ENCODE peak calls at places on chromosomes 13 and 19, in six cellular contexts. D, S, W, X, Z and J are unnamed samples.

GRCh38 chr19:56253737-56254136 is 18.8 kb upstream of the EDDM13 start:
- DNase-seq in S (peak; percentile 9), X (peak; percentile 63), Z (no peak), W (peak; percentile 16), D (no peak), J (peak; percentile 78)

GRCh38 chr13:49300716-49301589 is 53.2 kb downstream of the CDADC1 start:
- DNase-seq in X (peak; percentile 71), W (peak; percentile 81), D (no peak), Z (peak; percentile 72), S (peak; percentile 41), J (peak; percentile 83)

GRCh38 chr13:98599502-98600328 is 22.8 kb upstream of the STK24 start:
- DNase-seq in W (no peak), X (peak; percentile 42), D (no peak), S (no peak), Z (no peak), J (peak; percentile 22)

GRCh38 chr13:62997696-62998095 is 1582.0 kb upstream of the PCDH20 start:
- DNase-seq in Z (no peak), W (no peak), S (no peak), X (no peak), D (no peak), J (no peak)

GRCh38 chr13:44934724-44935123 is 54.5 kb downstream of the NUFIP1 start:
- DNase-seq in Z (no peak), X (peak; percentile 77), D (no peak), W (no peak), S (no peak), J (peak; percentile 64)

GRCh38 chr13:59178344-59178743 is 985.4 kb downstream of the DIAPH3 start:
- DNase-seq in Z (no peak), W (no peak), S (no peak), X (no peak), D (no peak), J (peak; percentile 19)

GRCh38 chr19:57305056-57305455 is 15.2 kb upstream of the ZNF543 start:
- DNase-seq in D (no peak), Z (no peak), X (no peak), S (no peak), W (no peak), J (no peak)

GRCh38 chr13:51223284-51224270 is 1.4 kb downstream of the FAM124A start:
- DNase-seq in S (no peak), W (no peak), X (no peak), D (no peak), Z (no peak), J (no peak)

GRCh38 chr19:11578342-11579142 is 1.1 kb upstream of the ACP5 start:
- DNase-seq in Z (peak; percentile 78), S (no peak), D (no peak), W (no peak), X (no peak), J (peak; percentile 25)

GRCh38 chr19:11964496-11964857 is 363 bp upstream of the ZNF763 start:
- DNase-seq in Z (peak; percentile 62), X (no peak), D (peak; percentile 80), W (no peak), S (no peak), J (no peak)

GRCh38 chr13:91133941-91134772 is 213.3 kb upstream of the MIR17HG start:
- DNase-seq in X (peak; percentile 44), D (no peak), W (peak; percentile 6), Z (peak; percentile 63), S (peak; percentile 37), J (peak; percentile 76)

GRCh38 chr13:79585033-79585432 is 104.1 kb downstream of the NDFIP2 start:
- DNase-seq in W (no peak), Z (no peak), S (no peak), D (no peak), X (no peak), J (no peak)

GRCh38 chr19:41695745-41696144 is 7.7 kb upstream of the CEACAM7 start:
- DNase-seq in W (no peak), D (peak; percentile 50), X (no peak), S (no peak), Z (peak; percentile 22), J (no peak)

GRCh38 chr13:43786766-43787517 is at the start of gene ENOX1:
- DNase-seq in Z (peak; percentile 68), X (peak; percentile 71), S (peak; percentile 49), D (peak; percentile 80), W (peak; percentile 34), J (peak; percentile 86)

GRCh38 chr13:46795321-46795720 is 1.6 kb downstream of the ESD start:
- DNase-seq in D (no peak), X (no peak), S (no peak), W (no peak), Z (no peak), J (no peak)

GRCh38 chr19:40762754-40763153 is 11.8 kb downstream of the SNRPA start:
- DNase-seq in W (no peak), S (no peak), Z (no peak), X (no peak), D (no peak), J (no peak)

GRCh38 chr19:53333071-53333465 is 481 bp upstream of the ZNF845 start:
- DNase-seq in D (peak; percentile 83), S (no peak), W (no peak), Z (peak; percentile 61), X (peak; percentile 44), J (no peak)

GRCh38 chr19:2053601-2054389 is 2.8 kb upstream of the MKNK2 start:
- DNase-seq in W (no peak), Z (peak; percentile 82), X (no peak), D (no peak), S (no peak), J (peak; percentile 98)

GRCh38 chr19:38917516-38917915 is 5.5 kb upstream of the CCER2 start:
- DNase-seq in Z (no peak), D (peak; percentile 69), X (no peak), S (no peak), W (no peak), J (no peak)

GRCh38 chr13:43390101-43390500 is 366.7 kb downstream of the DNAJC15 start:
- DNase-seq in Z (no peak), X (peak; percentile 71), S (no peak), W (no peak), D (no peak), J (peak; percentile 28)

GRCh38 chr19:33241530-33242101 is 16.0 kb upstream of the SLC7A10 start:
- DNase-seq in X (no peak), Z (no peak), W (no peak), D (no peak), S (peak; percentile 41), J (peak; percentile 6)

GRCh38 chr13:99501952-99502310 is 659 bp downstream of the TM9SF2 start:
- DNase-seq in X (peak; percentile 35), Z (no peak), S (no peak), W (no peak), D (no peak), J (peak; percentile 23)

GRCh38 chr19:50555447-50556235 is 12.6 kb downstream of the LRRC4B start:
- DNase-seq in D (no peak), Z (no peak), S (no peak), W (no peak), X (no peak), J (peak; percentile 12)

GRCh38 chr13:39783051-39783450 is 127.6 kb downstream of the COG6 start:
- DNase-seq in X (no peak), W (no peak), S (no peak), Z (no peak), D (no peak), J (peak; percentile 50)

GRCh38 chr19:10292789-10293636 is 3.3 kb downstream of the ICAM5 start:
- DNase-seq in S (no peak), Z (no peak), X (no peak), W (no peak), D (no peak), J (no peak)

GRCh38 chr19:5048091-5048726 is 79.3 kb downstream of the KDM4B start:
- DNase-seq in D (peak; percentile 93), S (peak; percentile 83), Z (peak; percentile 89), X (peak; percentile 79), W (peak; percentile 91), J (peak; percentile 74)

GRCh38 chr13:73579574-73580274 is 520.9 kb downstream of the KLF5 start:
- DNase-seq in S (no peak), X (no peak), D (no peak), W (no peak), Z (no peak), J (no peak)

GRCh38 chr13:19056984-19057490 is 124.6 kb downstream of the TUBA3C start:
- DNase-seq in Z (no peak), X (no peak), S (no peak), W (no peak), D (peak; percentile 43), J (no peak)

GRCh38 chr13:113921763-113922162 is 52.1 kb downstream of the C13orf46 start:
- DNase-seq in D (no peak), X (no peak), S (no peak), W (no peak), Z (no peak), J (no peak)

GRCh38 chr13:99459101-99459500 is 42.2 kb upstream of the TM9SF2 start:
- DNase-seq in D (no peak), X (no peak), Z (no peak), W (no peak), S (no peak), J (no peak)

GRCh38 chr13:90107658-90108057 is 1239.8 kb upstream of the MIR17HG start:
- DNase-seq in S (no peak), X (no peak), W (no peak), Z (no peak), D (no peak), J (no peak)

GRCh38 chr19:40493778-40494177 is 27.0 kb downstream of the SPTBN4 start:
- DNase-seq in W (no peak), D (no peak), S (no peak), X (no peak), Z (no peak), J (no peak)

GRCh38 chr13:32136716-32137115 is 105.1 kb downstream of the FRY start:
- DNase-seq in W (no peak), Z (no peak), D (no peak), S (no peak), X (no peak), J (no peak)

GRCh38 chr13:43698743-43699142 is 88.0 kb downstream of the ENOX1 start:
- DNase-seq in S (no peak), D (no peak), W (no peak), Z (no peak), X (peak; percentile 36), J (peak; percentile 63)

GRCh38 chr13:48230541-48230940 is 2.5 kb upstream of the ITM2B start:
- DNase-seq in S (no peak), D (no peak), X (no peak), W (no peak), Z (no peak), J (no peak)

GRCh38 chr13:84776578-84776977 is 894.3 kb upstream of the SLITRK1 start:
- DNase-seq in W (no peak), X (no peak), Z (no peak), D (no peak), S (no peak), J (no peak)

GRCh38 chr19:48713041-48713863 is 6.3 kb downstream of the MAMSTR start:
- DNase-seq in W (no peak), S (no peak), D (no peak), X (no peak), Z (no peak), J (no peak)

GRCh38 chr19:35622750-35623149 is 6.1 kb upstream of the RBM42 start:
- DNase-seq in D (no peak), Z (no peak), S (no peak), X (no peak), W (no peak), J (no peak)